ENCODE peak calls at places on chromosomes 7 and 10, in four cellular contexts. A is HepG2, E is SK-N-SH, Z is GM12878. L is an unnamed sample.

GRCh38 chr10:102118867-102119266 is 1.3 kb downstream of the LDB1 start:
- DNase-seq in A (no peak), E (no peak), Z (no peak), L (no peak)

GRCh38 chr7:43302211-43302711 is 189.8 kb downstream of the HECW1 start:
- DNase-seq in A (peak), E (no peak), Z (no peak), L (no peak)

GRCh38 chr10:129521161-129522025 is 54.4 kb downstream of the MGMT start:
- DNase-seq in A (no peak), E (no peak), Z (no peak), L (no peak)

GRCh38 chr7:22896917-22897316 is 74.3 kb upstream of the TOMM7 start:
- DNase-seq in A (peak), E (no peak), Z (no peak), L (no peak)

GRCh38 chr7:123944395-123944794 is 19.4 kb downstream of the SPAM1 start:
- DNase-seq in A (no peak), E (no peak), Z (no peak), L (no peak)

GRCh38 chr7:2698581-2699288 is 10.7 kb downstream of the AMZ1 start:
- DNase-seq in A (no peak), E (no peak), Z (peak), L (no peak)

GRCh38 chr7:32154797-32155196 is 84.6 kb upstream of the PDE1C start:
- DNase-seq in A (no peak), E (no peak), Z (no peak), L (no peak)

GRCh38 chr7:123537026-123537642 is 2.7 kb upstream of the IQUB start:
- DNase-seq in A (peak), E (no peak), Z (no peak), L (peak)

GRCh38 chr10:119090026-119090808 is 9.6 kb upstream of the EIF3A start:
- DNase-seq in A (no peak), E (no peak), Z (no peak), L (no peak)

GRCh38 chr10:85266808-85267207 is 938.4 kb downstream of the CCSER2 start:
- DNase-seq in A (no peak), E (no peak), Z (no peak), L (no peak)

GRCh38 chr7:82745117-82745516 is 301.5 kb upstream of the CACNA2D1 start:
- DNase-seq in A (no peak), E (no peak), Z (no peak), L (no peak)

GRCh38 chr10:14758994-14759664 is 15.6 kb downstream of the FAM107B start:
- DNase-seq in A (no peak), E (peak), Z (no peak), L (peak)

GRCh38 chr7:1939434-1940401 is 269.6 kb downstream of the ELFN1 start:
- DNase-seq in A (no peak), E (no peak), Z (no peak), L (no peak)

GRCh38 chr7:2632717-2633537 is 1.1 kb downstream of the TTYH3 start:
- DNase-seq in A (no peak), E (peak), Z (no peak), L (peak)

GRCh38 chr7:27419581-27420177 is 177.1 kb downstream of the EVX1 start:
- DNase-seq in A (no peak), E (no peak), Z (no peak), L (no peak)

GRCh38 chr7:151046603-151047573 is 1.4 kb upstream of the ASIC3 start:
- DNase-seq in A (no peak), E (peak), Z (no peak), L (no peak)

GRCh38 chr10:73262105-73262730 is 9.8 kb upstream of the MRPS16 start:
- DNase-seq in A (peak), E (no peak), Z (no peak), L (peak)

GRCh38 chr10:5948999-5949759 is 28.2 kb downstream of the IL15RA start:
- DNase-seq in A (peak), E (peak), Z (no peak), L (peak)

GRCh38 chr10:132957981-132958885 is 15.9 kb upstream of the CFAP46 start:
- DNase-seq in A (no peak), E (no peak), Z (no peak), L (no peak)

GRCh38 chr10:29057712-29058426 is 231.0 kb upstream of the LYZL1 start:
- DNase-seq in A (no peak), E (peak), Z (no peak), L (no peak)

GRCh38 chr10:91552706-91553105 is 80.2 kb downstream of the PPP1R3C start:
- DNase-seq in A (no peak), E (no peak), Z (no peak), L (peak)

GRCh38 chr7:11625669-11626068 is 206.3 kb downstream of the THSD7A start:
- DNase-seq in A (no peak), E (no peak), Z (no peak), L (peak)

GRCh38 chr7:39904077-39904486 is 46.0 kb upstream of the CDK13 start:
- DNase-seq in A (no peak), E (no peak), Z (no peak), L (no peak)

GRCh38 chr7:107563072-107563760 is 504 bp downstream of the COG5 start:
- DNase-seq in A (peak), E (peak), Z (no peak), L (peak)

GRCh38 chr7:100641860-100642533 is 645 bp upstream of the TFR2 start:
- DNase-seq in A (peak), E (no peak), Z (no peak), L (no peak)

GRCh38 chr10:17838080-17838634 is 29.0 kb downstream of the MRC1 start:
- DNase-seq in A (no peak), E (peak), Z (no peak), L (no peak)

GRCh38 chr10:17833656-17834055 is 24.5 kb downstream of the MRC1 start:
- DNase-seq in A (no peak), E (no peak), Z (no peak), L (no peak)

GRCh38 chr10:17841055-17841454 is 31.9 kb downstream of the MRC1 start:
- DNase-seq in A (no peak), E (no peak), Z (no peak), L (no peak)

GRCh38 chr10:17835688-17836087 is 26.5 kb downstream of the MRC1 start:
- DNase-seq in A (no peak), E (no peak), Z (no peak), L (peak)

GRCh38 chr10:17836917-17837316 is 27.8 kb downstream of the MRC1 start:
- DNase-seq in A (peak), E (no peak), Z (no peak), L (peak)
- TF ChIP-seq PBX3 in A (no peak), E (peak), Z (no peak), L (no peak)

GRCh38 chr10:51960494-51960895 is 261.1 kb upstream of the CSTF2T start:
- DNase-seq in A (peak), E (peak), Z (no peak), L (peak)
- TF ChIP-seq PBX3 in A (no peak), E (no peak), Z (no peak), L (no peak)

DNA sequence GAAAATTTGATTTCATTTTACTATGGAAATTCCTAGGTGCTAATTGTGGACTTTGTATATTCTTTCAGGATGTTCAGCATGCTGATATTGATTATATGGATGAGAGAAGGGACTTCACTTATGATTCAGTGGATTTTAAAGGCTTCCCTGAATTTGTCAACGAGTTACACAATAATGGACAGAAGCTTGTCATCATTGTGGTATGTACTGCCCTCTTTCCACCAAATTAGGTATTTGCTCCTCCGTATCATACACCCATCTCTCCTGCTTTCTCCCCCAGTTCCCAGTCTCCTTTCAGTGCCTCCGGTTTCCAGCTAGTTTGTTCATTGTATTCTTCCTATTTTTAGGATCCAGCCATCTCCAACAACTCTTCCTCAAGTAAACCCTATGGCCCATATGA is 34.6 kb downstream of the MGAM start:
- DNase-seq in A (peak), E (no peak), Z (no peak), L (no peak)
- TF ChIP-seq PBX3 in A (no peak), E (no peak), Z (no peak), L (no peak)

GRCh38 chr10:126658928-126659327 is 11.6 kb downstream of the C10orf90 start:
- DNase-seq in A (no peak), E (no peak), Z (no peak), L (no peak)

GRCh38 chr10:126663328-126663727 is 7.2 kb downstream of the C10orf90 start:
- DNase-seq in A (no peak), E (no peak), Z (no peak), L (no peak)

GRCh38 chr10:126661356-126661755 is 9.1 kb downstream of the C10orf90 start:
- DNase-seq in A (no peak), E (no peak), Z (no peak), L (no peak)

GRCh38 chr10:126661841-126662520 is 8.5 kb downstream of the C10orf90 start:
- DNase-seq in A (no peak), E (no peak), Z (no peak), L (no peak)

DNA sequence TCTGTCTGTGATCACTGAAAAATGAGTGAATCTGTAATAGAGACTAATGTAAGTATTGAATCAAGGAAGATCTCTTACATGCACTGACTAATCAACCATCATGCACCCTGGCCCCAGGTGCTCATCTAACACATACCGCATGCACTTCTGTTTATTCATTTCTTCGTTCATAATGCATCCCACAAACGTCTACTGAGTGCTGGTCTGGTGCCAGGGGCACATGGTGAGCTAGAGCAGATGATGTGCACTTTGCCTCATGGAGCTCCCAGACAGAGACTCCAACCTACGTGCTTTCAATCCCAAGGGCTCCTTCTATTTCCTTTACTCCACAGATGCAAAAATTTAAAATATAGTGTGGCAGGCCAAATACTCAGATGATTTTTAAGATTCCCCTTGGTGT is 10.7 kb downstream of the C10orf90 start:
- DNase-seq in A (no peak), E (no peak), Z (no peak), L (no peak)
- TF ChIP-seq PBX3 in A (no peak), E (no peak), Z (no peak), L (no peak)

GRCh38 chr10:86651021-86651471 is 3.3 kb upstream of the OPN4 start:
- DNase-seq in A (no peak), E (no peak), Z (no peak), L (no peak)

GRCh38 chr10:86651631-86652331 is 2.6 kb upstream of the OPN4 start:
- DNase-seq in A (no peak), E (peak), Z (no peak), L (no peak)

GRCh38 chr10:86648706-86649426 is 5.5 kb upstream of the OPN4 start:
- DNase-seq in A (no peak), E (peak), Z (no peak), L (peak)

GRCh38 chr10:86649471-86650150 is 4.7 kb upstream of the OPN4 start:
- DNase-seq in A (no peak), E (peak), Z (no peak), L (no peak)

DNA sequence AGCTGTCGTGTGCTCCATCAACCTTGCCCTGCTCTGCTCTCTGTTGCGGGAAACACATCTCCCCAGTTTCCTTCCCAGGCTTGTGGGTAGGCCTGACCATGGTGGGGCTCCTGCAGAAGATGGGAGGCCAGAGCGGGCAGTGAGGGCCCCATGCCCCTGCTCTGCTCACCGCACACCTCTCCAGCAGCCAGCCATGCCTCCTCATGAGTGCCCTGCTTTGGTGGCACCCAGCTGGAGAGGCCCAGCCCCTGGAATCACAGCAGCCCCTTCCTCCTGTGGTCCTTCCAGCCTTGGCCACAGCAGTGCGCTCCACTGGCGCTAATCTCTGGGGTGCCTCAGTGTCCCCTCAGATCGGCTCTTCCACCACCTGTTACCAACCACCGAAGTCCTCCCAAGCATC is 4.2 kb upstream of the OPN4 start:
- DNase-seq in A (no peak), E (peak), Z (no peak), L (no peak)
- TF ChIP-seq PBX3 in A (no peak), E (no peak), Z (no peak), L (no peak)

DNA sequence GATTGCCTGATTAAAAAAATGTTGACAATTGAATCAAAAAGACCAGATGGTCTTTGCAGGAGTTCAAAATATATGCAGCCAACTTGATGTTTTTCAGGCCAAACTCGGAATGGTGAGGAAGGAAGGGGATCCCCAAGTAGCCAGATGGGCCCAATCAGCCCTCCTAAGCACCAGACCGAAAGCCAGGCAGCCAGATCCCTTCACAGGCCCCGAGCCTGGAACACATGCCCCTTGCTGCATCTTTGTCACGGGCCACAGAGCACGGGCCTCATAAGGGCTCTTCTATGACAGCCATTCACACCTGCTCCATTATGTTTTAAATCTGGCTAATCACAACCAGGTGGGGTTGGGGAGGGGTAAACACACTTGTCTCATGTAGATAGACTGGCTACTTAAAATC is 31.7 kb downstream of the SCRN1 start:
- DNase-seq in A (no peak), E (peak), Z (no peak), L (no peak)
- TF ChIP-seq PBX3 in A (no peak), E (no peak), Z (no peak), L (no peak)

GRCh38 chr10:4947635-4948596 is 15.3 kb upstream of the AKR1C1 start:
- DNase-seq in A (peak), E (no peak), Z (no peak), L (peak)
- TF ChIP-seq PBX3 in A (no peak), E (no peak), Z (no peak), L (no peak)

GRCh38 chr7:99265848-99266247 is 6.8 kb upstream of the MYH16 start:
- DNase-seq in A (no peak), E (no peak), Z (no peak), L (no peak)

GRCh38 chr7:99270702-99271101 is 1.9 kb upstream of the MYH16 start:
- DNase-seq in A (peak), E (no peak), Z (no peak), L (peak)

GRCh38 chr7:99272476-99273045 is at the start of gene MYH16:
- DNase-seq in A (no peak), E (no peak), Z (no peak), L (no peak)

GRCh38 chr7:99268361-99268908 is 4.2 kb upstream of the MYH16 start:
- DNase-seq in A (no peak), E (no peak), Z (no peak), L (no peak)

GRCh38 chr7:99267530-99268360 is 4.9 kb upstream of the MYH16 start:
- DNase-seq in A (peak), E (no peak), Z (no peak), L (peak)
- TF ChIP-seq PBX3 in A (no peak), E (peak), Z (no peak), L (no peak)

GRCh38 chr7:132933076-132933466 is 148.8 kb downstream of the CHCHD3 start:
- DNase-seq in A (no peak), E (no peak), Z (no peak), L (no peak)
- TF ChIP-seq PBX3 in A (no peak), E (no peak), Z (no peak), L (no peak)

GRCh38 chr7:141355057-141355456 is 196.2 kb upstream of the AGK start:
- DNase-seq in A (no peak), E (no peak), Z (no peak), L (no peak)
- TF ChIP-seq PBX3 in A (no peak), E (no peak), Z (no peak), L (no peak)

L was measured in A549.